ENCODE peak calls at places on chromosomes 4 and X, in six cellular contexts. K is astrocyte of the spinal cord, T is tibial artery, C is left ventricle myocardium inferior, D is SK-N-SH, E is fibroblast of lung. I is an unnamed sample.

GRCh38 chrX:70969635-70970481 is 39.0 kb upstream of the SLC7A3 start:
- DNase-seq in K (no peak), T (no peak), C (no peak), D (no peak), E (no peak), I (no peak)

GRCh38 chr4:4842476-4843441 is 16.7 kb upstream of the MSX1 start:
- DNase-seq in K (no peak), T (peak), C (no peak), D (no peak), E (no peak), I (no peak)

GRCh38 chr4:20394471-20394870 is 142.8 kb downstream of the SLIT2 start:
- DNase-seq in K (no peak), T (no peak), C (no peak), D (no peak), E (no peak), I (no peak)

GRCh38 chrX:25034889-25035288 is 19.1 kb upstream of the ARX start:
- DNase-seq in K (no peak), T (no peak), C (no peak), D (no peak), E (no peak), I (peak)

GRCh38 chrX:9739130-9739529 is 26.5 kb downstream of the GPR143 start:
- DNase-seq in K (no peak), T (no peak), C (no peak), D (no peak), E (no peak), I (no peak)

GRCh38 chrX:15854080-15854655 is 445 bp downstream of the AP1S2 start:
- DNase-seq in K (no peak), T (peak), C (peak), D (peak), E (no peak), I (no peak)

GRCh38 chr4:77600521-77601451 is 4.8 kb upstream of the CXCL13 start:
- DNase-seq in K (peak), T (no peak), C (no peak), D (peak), E (peak), I (peak)

GRCh38 chr4:12979797-12980196 is 504.3 kb downstream of the RAB28 start:
- DNase-seq in K (no peak), T (no peak), C (no peak), D (no peak), E (no peak), I (no peak)

GRCh38 chr4:88054909-88055308 is 47.5 kb downstream of the PKD2 start:
- DNase-seq in K (peak), T (no peak), C (no peak), D (peak), E (peak), I (peak)

GRCh38 chr4:99653921-99654890 is 3.4 kb downstream of the C4orf54 start:
- DNase-seq in K (no peak), T (no peak), C (no peak), D (no peak), E (no peak), I (peak)

GRCh38 chr4:15234101-15234500 is 193.7 kb upstream of the C1QTNF7 start:
- DNase-seq in K (peak), T (no peak), C (no peak), D (no peak), E (peak), I (peak)

GRCh38 chr4:40309250-40309774 is 25.8 kb upstream of the CHRNA9 start:
- DNase-seq in K (peak), T (peak), C (peak), D (peak), E (peak), I (peak)
- H3K4me3 ChIP-seq in K (no peak), T (no peak), C (no peak), D (peak), E (no peak), I (peak)

DNA sequence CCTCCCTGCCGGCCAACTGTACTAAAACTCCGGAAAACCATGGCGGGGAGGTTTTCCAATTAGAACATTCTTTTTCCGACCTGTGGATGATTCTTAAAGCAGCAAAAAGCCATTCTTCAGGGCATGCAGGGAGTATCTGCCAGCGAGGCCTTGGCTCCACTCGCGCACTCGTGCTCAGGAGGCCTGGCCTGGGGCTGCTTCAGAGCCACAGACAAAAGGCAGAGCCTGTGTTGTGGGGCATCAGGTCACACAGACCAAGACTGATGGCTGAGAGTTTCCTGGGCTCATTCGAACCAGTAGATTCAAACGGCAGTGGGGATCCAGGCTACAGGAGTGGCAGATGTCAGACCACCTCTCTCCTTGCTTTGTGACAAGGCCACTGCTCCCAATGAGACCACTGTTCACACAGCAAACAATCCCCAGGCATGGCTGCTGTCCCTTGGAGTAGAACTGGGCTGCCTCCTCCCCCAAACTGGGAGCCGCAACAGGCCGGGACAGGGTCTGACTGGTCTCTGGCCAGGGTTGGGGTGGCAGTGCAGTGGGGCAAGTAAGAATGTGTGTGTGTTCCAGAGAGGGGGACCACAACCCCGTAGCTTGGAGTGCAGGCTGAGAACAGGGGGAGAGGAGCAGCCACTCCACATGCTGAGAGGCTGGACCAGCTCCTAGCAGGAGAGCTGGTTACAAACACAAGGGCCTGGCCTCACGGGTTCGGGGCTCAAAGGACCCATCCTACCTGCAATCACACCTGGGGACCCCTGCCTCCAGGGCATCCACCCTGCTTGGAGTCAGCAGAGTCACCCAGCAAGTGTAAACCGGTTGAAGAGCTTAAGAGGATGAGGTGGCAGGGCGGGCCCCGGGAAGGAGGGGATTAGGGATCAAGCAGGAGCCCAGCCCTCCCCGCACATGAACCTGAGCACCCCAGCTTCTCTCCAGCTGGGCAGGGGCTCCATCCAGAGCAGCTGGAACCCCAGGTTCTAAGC is 3.9 kb upstream of the ZNF185 start:
- DNase-seq in K (no peak), T (no peak), C (no peak), D (no peak), E (no peak), I (no peak)
- TF ChIP-seq CTCF in K (no peak), T (no peak), C (no peak), D (no peak), E (no peak), I (no peak)

GRCh38 chrX:1551959-1552546 is 15.1 kb upstream of the P2RY8 start:
- DNase-seq in K (no peak), T (no peak), C (no peak), D (no peak), E (no peak), I (no peak)

GRCh38 chrX:1554469-1555210 is 17.7 kb upstream of the P2RY8 start:
- DNase-seq in K (no peak), T (no peak), C (no peak), D (no peak), E (no peak), I (no peak)

GRCh38 chrX:1558761-1559468 is 21.9 kb upstream of the P2RY8 start:
- DNase-seq in K (no peak), T (no peak), C (no peak), D (no peak), E (no peak), I (no peak)

GRCh38 chrX:1561164-1561563 is 24.2 kb upstream of the P2RY8 start:
- DNase-seq in K (no peak), T (no peak), C (no peak), D (no peak), E (no peak), I (no peak)

GRCh38 chrX:1555370-1555769 is 18.4 kb upstream of the P2RY8 start:
- DNase-seq in K (no peak), T (no peak), C (no peak), D (no peak), E (no peak), I (no peak)
- H3K4me3 ChIP-seq in K (no peak), T (no peak), C (no peak), D (no peak), E (no peak), I (no peak)

GRCh38 chrX:5681159-5681558 is 547.5 kb downstream of the NLGN4X start:
- DNase-seq in K (peak), T (no peak), C (no peak), D (peak), E (peak), I (peak)
- TF ChIP-seq CTCF in K (peak), T (no peak), C (no peak), D (peak), E (no peak), I (peak)